ENCODE peak calls at places on chromosomes 11 and 22, in ten cellular contexts. N, F, L, S, K, R, C, X, O and I are unnamed samples.

GRCh38 chr11:196786-197731 is 4.2 kb downstream of the SCGB1C1 start:
- DNase-seq in N (peak), F (no peak), L (no peak), S (no peak), K (peak), R (no peak), C (no peak), X (peak), O (no peak), I (peak)

GRCh38 chr11:57639321-57640067 is 10.2 kb downstream of the YPEL4 start:
- DNase-seq in N (peak), F (peak), L (no peak), S (peak), K (no peak), R (peak), C (no peak), X (no peak), O (no peak), I (peak)

GRCh38 chr11:83287631-83288030 is 1.5 kb upstream of the CCDC90B start:
- DNase-seq in N (no peak), F (no peak), L (no peak), S (no peak), K (no peak), R (no peak), C (no peak), X (no peak), O (no peak), I (no peak)

GRCh38 chr11:78548911-78549572 is 25.6 kb downstream of the NARS2 start:
- DNase-seq in N (no peak), F (no peak), L (no peak), S (no peak), K (no peak), R (no peak), C (no peak), X (no peak), O (no peak), I (no peak)

GRCh38 chr11:1573077-1573846 is 1.2 kb upstream of the DUSP8 start:
- DNase-seq in N (peak), F (no peak), L (no peak), S (no peak), K (peak), R (no peak), C (no peak), X (no peak), O (peak), I (no peak)

GRCh38 chr11:35852056-35852455 is 91.8 kb upstream of the LDLRAD3 start:
- DNase-seq in N (no peak), F (peak), L (no peak), S (no peak), K (no peak), R (peak), C (no peak), X (no peak), O (no peak), I (no peak)

GRCh38 chr11:6356503-6356902 is 33.8 kb upstream of the SMPD1 start:
- DNase-seq in N (no peak), F (peak), L (no peak), S (no peak), K (no peak), R (no peak), C (no peak), X (no peak), O (no peak), I (no peak)

GRCh38 chr11:44271286-44271685 is 38.7 kb downstream of the ALX4 start:
- DNase-seq in N (no peak), F (no peak), L (no peak), S (no peak), K (no peak), R (no peak), C (no peak), X (no peak), O (no peak), I (no peak)

GRCh38 chr11:131991606-131992005 is 621.2 kb downstream of the NTM start:
- DNase-seq in N (no peak), F (no peak), L (no peak), S (no peak), K (no peak), R (no peak), C (no peak), X (no peak), O (no peak), I (no peak)

GRCh38 chr11:986270-986951 is 50.1 kb downstream of the MUC6 start:
- DNase-seq in N (peak), F (no peak), L (no peak), S (no peak), K (peak), R (no peak), C (no peak), X (peak), O (no peak), I (no peak)

GRCh38 chr11:44241851-44242250 is 68.1 kb downstream of the ALX4 start:
- DNase-seq in N (no peak), F (no peak), L (no peak), S (no peak), K (no peak), R (no peak), C (no peak), X (no peak), O (no peak), I (no peak)

GRCh38 chr22:32996276-32996675 is 61.9 kb downstream of the SYN3 start:
- DNase-seq in N (no peak), F (no peak), L (no peak), S (no peak), K (no peak), R (no peak), C (no peak), X (no peak), O (no peak), I (no peak)

GRCh38 chr22:28882545-28882877 is 861 bp upstream of the ZNRF3 start:
- DNase-seq in N (no peak), F (no peak), L (no peak), S (no peak), K (no peak), R (no peak), C (peak), X (no peak), O (no peak), I (no peak)

GRCh38 chr22:46023558-46023981 is 46.6 kb upstream of the WNT7B start:
- DNase-seq in N (peak), F (peak), L (no peak), S (no peak), K (no peak), R (peak), C (no peak), X (no peak), O (no peak), I (no peak)

GRCh38 chr22:26798433-26799065 is 141.2 kb downstream of the MIAT start:
- DNase-seq in N (no peak), F (no peak), L (no peak), S (no peak), K (no peak), R (no peak), C (no peak), X (no peak), O (no peak), I (no peak)

GRCh38 chr11:74024630-74025029 is 15.7 kb upstream of the UCP3 start:
- DNase-seq in N (no peak), F (peak), L (peak), S (no peak), K (peak), R (peak), C (no peak), X (peak), O (no peak), I (no peak)

GRCh38 chr11:129440028-129440630 is 64.5 kb downstream of the BARX2 start:
- DNase-seq in N (peak), F (no peak), L (no peak), S (peak), K (no peak), R (no peak), C (no peak), X (peak), O (no peak), I (no peak)

GRCh38 chr11:103920449-103920848 is 116.0 kb upstream of the DDI1 start:
- DNase-seq in N (no peak), F (peak), L (no peak), S (no peak), K (no peak), R (no peak), C (no peak), X (no peak), O (no peak), I (no peak)

GRCh38 chr11:44950625-44951472 is at the start of gene TP53I11:
- DNase-seq in N (peak), F (peak), L (no peak), S (peak), K (peak), R (peak), C (peak), X (peak), O (peak), I (peak)

GRCh38 chr22:20040801-20041200 is 19.9 kb downstream of the TANGO2 start:
- DNase-seq in N (no peak), F (no peak), L (no peak), S (no peak), K (no peak), R (no peak), C (no peak), X (no peak), O (no peak), I (no peak)

GRCh38 chr11:77200869-77201268 is 72.8 kb downstream of the MYO7A start:
- DNase-seq in N (peak), F (no peak), L (no peak), S (no peak), K (peak), R (no peak), C (no peak), X (no peak), O (no peak), I (no peak)

DNA sequence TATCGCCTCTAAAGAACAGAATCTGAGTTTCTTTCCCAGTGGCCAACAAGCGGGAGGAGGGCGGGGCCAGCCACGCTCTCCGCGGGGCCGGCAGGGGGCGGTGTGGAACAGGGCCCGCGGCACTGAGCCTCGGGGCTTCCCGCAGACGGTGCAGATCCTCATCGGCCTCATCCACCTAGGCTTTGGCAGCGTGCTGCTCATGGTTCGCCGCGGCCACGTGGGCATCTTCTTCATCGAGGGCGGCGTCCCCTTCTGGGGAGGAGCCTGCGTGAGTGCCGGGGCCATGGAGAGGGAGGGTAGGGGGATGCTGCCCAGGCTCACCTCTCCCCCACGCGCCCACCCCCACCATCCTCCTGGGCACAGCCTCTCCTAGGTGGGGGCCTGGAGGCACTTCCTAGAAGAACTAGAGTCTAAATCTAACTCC is 10.7 kb downstream of the MS4A15 start:
- DNase-seq in N (no peak), F (no peak), L (no peak), S (peak), K (no peak), R (peak), C (peak), X (no peak), O (peak), I (no peak)
- TF ChIP-seq CTCF in N (no peak), F (peak), L (peak), S (peak), K (no peak), R (peak), C (peak), X (no peak), O (peak), I (peak)

GRCh38 chr11:70068345-70068744 is 9.8 kb upstream of the ANO1 start:
- DNase-seq in N (no peak), F (no peak), L (no peak), S (no peak), K (no peak), R (no peak), C (no peak), X (no peak), O (no peak), I (peak)
- TF ChIP-seq CTCF in N (no peak), F (no peak), L (no peak), S (no peak), K (no peak), R (no peak), C (no peak), X (no peak), O (no peak), I (no peak)

GRCh38 chr22:43782448-43782847 is 29.7 kb downstream of the EFCAB6 start:
- DNase-seq in N (no peak), F (no peak), L (no peak), S (no peak), K (no peak), R (no peak), C (no peak), X (no peak), O (no peak), I (no peak)

GRCh38 chr22:43789452-43789851 is 22.7 kb downstream of the EFCAB6 start:
- DNase-seq in N (no peak), F (peak), L (peak), S (no peak), K (no peak), R (no peak), C (no peak), X (no peak), O (no peak), I (no peak)

DNA sequence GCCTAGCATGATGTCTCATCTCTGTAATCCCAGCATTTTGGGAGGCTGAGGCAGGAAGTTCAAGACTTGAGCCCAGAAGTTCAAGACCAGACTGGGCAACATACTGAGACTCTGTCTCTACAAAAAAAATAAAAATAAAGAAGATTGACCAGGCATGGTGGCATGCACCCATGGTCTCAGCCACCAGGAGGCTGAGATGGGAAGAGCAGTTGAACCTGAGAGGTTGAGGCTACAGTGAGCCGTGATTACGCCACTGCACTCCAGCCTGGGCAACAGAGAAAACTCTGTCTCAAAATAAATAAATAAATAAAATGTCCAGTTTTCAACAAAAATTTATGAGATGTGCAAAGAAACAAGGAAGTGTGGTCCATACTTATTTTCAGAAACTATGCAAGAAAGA is 28.3 kb downstream of the EFCAB6 start:
- DNase-seq in N (no peak), F (no peak), L (no peak), S (no peak), K (no peak), R (no peak), C (peak), X (no peak), O (no peak), I (no peak)
- TF ChIP-seq CTCF in N (no peak), F (peak), L (no peak), S (no peak), K (no peak), R (peak), C (no peak), X (no peak), O (no peak), I (peak)

GRCh38 chr11:68855205-68855978 is 13.7 kb upstream of the CPT1A start:
- DNase-seq in N (peak), F (no peak), L (no peak), S (peak), K (no peak), R (peak), C (no peak), X (no peak), O (peak), I (no peak)
- TF ChIP-seq CTCF in N (no peak), F (no peak), L (no peak), S (no peak), K (no peak), R (no peak), C (no peak), X (no peak), O (no peak), I (peak)

GRCh38 chr11:72454791-72455190 is 20.5 kb upstream of the CLPB start:
- DNase-seq in N (no peak), F (no peak), L (no peak), S (no peak), K (no peak), R (no peak), C (no peak), X (no peak), O (no peak), I (no peak)
- TF ChIP-seq CTCF in N (no peak), F (peak), L (no peak), S (no peak), K (no peak), R (no peak), C (peak), X (no peak), O (no peak), I (no peak)

DNA sequence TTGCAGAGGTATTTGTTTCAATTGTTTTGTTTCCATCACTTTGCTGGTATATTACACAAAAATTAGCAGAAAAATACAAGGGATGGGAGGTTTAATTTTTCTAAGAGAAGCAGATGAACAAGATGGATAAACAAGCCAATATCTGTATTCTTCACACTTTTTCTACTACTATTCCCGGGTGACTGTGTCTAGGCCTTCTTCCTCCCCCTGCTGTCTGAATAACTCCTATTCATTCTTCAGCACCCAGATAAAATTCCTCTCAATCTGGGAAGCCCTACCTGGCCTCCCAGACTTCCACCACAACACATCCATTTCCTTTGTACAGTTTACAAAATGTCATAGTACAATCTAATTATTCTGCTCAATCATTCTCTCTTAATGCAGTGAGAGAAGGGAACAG is 666.6 kb upstream of the TENM4 start:
- DNase-seq in N (no peak), F (no peak), L (no peak), S (no peak), K (no peak), R (no peak), C (no peak), X (no peak), O (no peak), I (no peak)
- TF ChIP-seq CTCF in N (no peak), F (no peak), L (no peak), S (no peak), K (no peak), R (no peak), C (no peak), X (no peak), O (no peak), I (peak)

DNA sequence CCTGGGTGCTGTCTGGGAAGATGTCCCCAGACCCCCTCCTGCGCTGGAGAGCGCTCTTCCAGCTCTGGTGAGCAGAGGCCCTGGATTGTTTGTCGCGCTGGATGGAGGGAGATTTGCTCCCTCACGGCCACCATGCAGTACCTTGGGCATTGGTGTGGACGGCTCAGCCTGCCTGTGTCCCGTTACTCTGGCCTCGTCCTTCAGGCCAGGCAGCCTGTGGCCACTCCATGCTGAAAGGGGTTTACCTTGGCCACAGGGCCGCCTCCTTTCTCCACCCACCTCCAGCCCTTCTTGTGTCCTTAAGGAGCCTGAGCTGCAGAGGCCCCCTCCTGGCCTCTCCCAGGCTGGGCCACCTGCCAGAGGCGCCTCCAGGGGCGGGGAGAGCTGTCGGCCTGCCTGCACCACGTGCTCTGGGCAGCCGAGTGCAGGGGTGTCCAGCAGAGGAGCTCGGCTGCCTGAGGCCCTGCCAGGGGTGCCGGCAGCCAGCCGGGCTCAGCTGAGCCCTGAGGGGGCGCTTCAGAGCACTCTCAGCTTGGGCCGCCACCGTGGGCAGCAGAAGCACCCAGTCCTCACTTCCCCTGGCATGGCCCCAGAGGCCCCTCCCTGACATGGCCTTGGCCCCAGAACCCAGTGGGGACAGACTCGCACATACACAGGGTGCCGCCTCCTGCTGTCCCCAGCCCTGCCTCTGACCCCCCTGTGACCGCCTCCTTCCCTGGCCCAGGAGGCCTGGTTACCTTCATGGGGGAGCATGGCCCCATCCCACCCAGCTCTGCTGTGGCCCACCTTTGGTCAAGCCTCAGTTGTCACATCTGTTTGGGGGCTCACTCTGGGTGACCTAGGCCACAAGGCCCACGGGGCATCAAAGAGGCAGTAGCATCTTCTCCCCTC is 3.4 kb downstream of the CCND1 start:
- DNase-seq in N (peak), F (peak), L (peak), S (no peak), K (peak), R (peak), C (no peak), X (peak), O (no peak), I (peak)
- TF ChIP-seq CTCF in N (no peak), F (peak), L (peak), S (no peak), K (no peak), R (peak), C (no peak), X (no peak), O (no peak), I (no peak)

GRCh38 chr11:88103337-88104206 is 71.7 kb downstream of the RAB38 start:
- DNase-seq in N (no peak), F (peak), L (peak), S (peak), K (no peak), R (peak), C (peak), X (peak), O (peak), I (no peak)
- TF ChIP-seq CTCF in N (peak), F (peak), L (peak), S (peak), K (no peak), R (peak), C (peak), X (no peak), O (peak), I (peak)